ENCODE peak calls at places on chromosomes 13 and 19, in eight cellular contexts. H is HepG2, Y is H1, Z is transverse colon, R is breast epithelium, N is prostate gland, J is upper lobe of left lung, I is spleen. X is an unnamed sample.

GRCh38 chr13:108777421-108778420 is 148.3 kb downstream of the MYO16 start:
- DNase-seq in Y (no peak), Z (no peak), I (no peak), J (no peak), H (peak), N (no peak), R (no peak), X (no peak)

GRCh38 chr13:113093580-113094409 is 11.8 kb upstream of the F7 start:
- DNase-seq in N (no peak), I (peak), J (no peak), Y (no peak), H (no peak), Z (no peak), R (no peak), X (no peak)

GRCh38 chr13:20796791-20797513 is 23.2 kb upstream of the EEF1AKMT1 start:
- DNase-seq in Z (no peak), N (no peak), H (no peak), J (no peak), R (no peak), I (no peak), Y (no peak), X (no peak)

GRCh38 chr13:38743499-38743898 is 56.6 kb downstream of the FREM2 start:
- DNase-seq in Y (no peak), J (no peak), I (no peak), R (no peak), N (no peak), H (no peak), Z (no peak), X (no peak)

GRCh38 chr19:55836340-55836739 is at the start of gene NLRP4:
- DNase-seq in J (no peak), Y (no peak), N (no peak), R (no peak), Z (no peak), I (no peak), H (no peak), X (no peak)

GRCh38 chr13:41107584-41108014 is 25.0 kb downstream of the KBTBD6 start:
- DNase-seq in H (peak), R (no peak), I (no peak), Z (no peak), J (no peak), N (no peak), Y (peak), X (no peak)

GRCh38 chr13:64414381-64414780 is 2815.8 kb downstream of the PCDH9 start:
- DNase-seq in N (no peak), I (no peak), R (no peak), J (no peak), Z (no peak), H (no peak), Y (no peak), X (no peak)

GRCh38 chr19:12745166-12745897 is 6.3 kb upstream of the BEST2 start:
- DNase-seq in Y (no peak), J (no peak), R (no peak), H (no peak), N (no peak), Z (no peak), I (no peak), X (no peak)

GRCh38 chr13:106403280-106403679 is 132.2 kb downstream of the EFNB2 start:
- DNase-seq in R (no peak), N (no peak), I (no peak), Z (no peak), Y (no peak), J (no peak), H (no peak), X (no peak)

GRCh38 chr13:47168086-47168485 is 271.2 kb upstream of the HTR2A start:
- DNase-seq in Y (no peak), H (no peak), J (no peak), N (no peak), R (no peak), I (no peak), Z (no peak), X (no peak)

GRCh38 chr13:35190241-35190640 is 248.2 kb downstream of the NBEA start:
- DNase-seq in J (no peak), N (no peak), I (no peak), Y (no peak), Z (no peak), H (no peak), R (no peak), X (no peak)

GRCh38 chr19:41531438-41532311 is 44.3 kb upstream of the CEACAM21 start:
- DNase-seq in Y (no peak), Z (peak), N (peak), J (peak), I (peak), R (peak), H (no peak), X (no peak)

GRCh38 chr19:37763488-37763887 is 15.9 kb downstream of the ZNF573 start:
- DNase-seq in Y (no peak), R (no peak), N (no peak), H (no peak), J (no peak), Z (no peak), I (no peak), X (no peak)

GRCh38 chr19:16444273-16444597 is 27.5 kb downstream of the EPS15L1 start:
- DNase-seq in I (no peak), R (no peak), H (no peak), J (no peak), Y (no peak), N (no peak), Z (no peak), X (no peak)

GRCh38 chr13:35292329-35292728 is 184.2 kb downstream of the MAB21L1 start:
- DNase-seq in R (no peak), Z (no peak), Y (no peak), I (no peak), J (no peak), H (no peak), N (no peak), X (no peak)

GRCh38 chr13:26019881-26020535 is 31.8 kb downstream of the SHISA2 start:
- DNase-seq in J (no peak), N (no peak), H (no peak), Z (no peak), Y (peak), R (no peak), I (no peak), X (peak)

GRCh38 chr19:35959040-35959967 is 23.1 kb downstream of the LRFN3 start:
- DNase-seq in H (no peak), R (no peak), Z (peak), N (no peak), J (peak), Y (peak), I (peak), X (no peak)

GRCh38 chr13:48906200-48906599 is 69.5 kb upstream of the FNDC3A start:
- DNase-seq in H (no peak), Y (no peak), N (no peak), I (no peak), R (no peak), J (no peak), Z (no peak), X (no peak)

GRCh38 chr13:91797567-91797966 is 399.1 kb downstream of the GPC5 start:
- DNase-seq in J (no peak), I (no peak), N (no peak), H (no peak), Z (no peak), Y (no peak), R (no peak), X (no peak)

GRCh38 chr13:91792054-91792453 is 393.6 kb downstream of the GPC5 start:
- DNase-seq in J (no peak), R (no peak), Y (no peak), Z (no peak), I (no peak), N (no peak), H (no peak), X (no peak)
- TF ChIP-seq POLR2AphosphoS5 in J (no peak), R (no peak), Y (no peak), Z (no peak), I (no peak), N (no peak), H (no peak), X (no peak)

DNA sequence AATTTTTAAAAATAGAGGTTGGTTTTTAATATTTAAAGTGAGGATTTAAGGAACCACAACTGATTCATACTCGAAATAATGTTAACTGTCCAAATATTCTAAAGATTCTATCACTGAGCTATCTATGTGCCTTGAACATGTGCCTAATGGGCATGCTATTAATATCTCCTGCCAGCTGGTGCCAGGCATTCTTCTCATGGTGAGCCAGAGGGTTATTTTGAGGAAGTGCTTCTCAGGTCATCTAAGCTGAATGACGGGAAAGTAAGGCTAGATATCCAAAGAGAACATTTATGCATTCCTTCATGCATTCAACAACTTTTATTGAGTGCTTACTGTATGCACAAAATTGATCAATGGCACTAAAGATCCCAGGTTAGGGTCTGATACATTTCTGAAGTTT is 138.2 kb downstream of the PIBF1 start:
- DNase-seq in Z (no peak), H (no peak), N (no peak), J (no peak), I (no peak), R (no peak), Y (no peak), X (no peak)
- TF ChIP-seq POLR2AphosphoS5 in Z (no peak), H (no peak), N (no peak), J (no peak), I (no peak), R (no peak), Y (no peak), X (no peak)

GRCh38 chr19:47781590-47782318 is 3.3 kb downstream of the SELENOW start:
- DNase-seq in J (peak), I (no peak), R (peak), N (peak), H (no peak), Y (no peak), Z (no peak), X (no peak)
- TF ChIP-seq POLR2AphosphoS5 in J (no peak), I (no peak), R (no peak), N (peak), H (no peak), Y (no peak), Z (no peak), X (peak)

GRCh38 chr19:1253514-1254080 is 5.2 kb downstream of the MIDN start:
- DNase-seq in N (peak), J (peak), Z (peak), I (peak), R (no peak), Y (no peak), H (peak), X (no peak)
- TF ChIP-seq POLR2AphosphoS5 in N (peak), J (peak), Z (no peak), I (no peak), R (no peak), Y (no peak), H (peak), X (no peak)

GRCh38 chr19:49680473-49681351 is 3.6 kb downstream of the PRMT1 start:
- DNase-seq in H (peak), I (peak), Y (peak), N (peak), Z (peak), J (peak), R (peak), X (no peak)
- TF ChIP-seq POLR2AphosphoS5 in H (no peak), I (peak), Y (peak), N (peak), Z (no peak), J (no peak), R (no peak), X (peak)

GRCh38 chr19:21115430-21115829 is 26.4 kb upstream of the ZNF431 start:
- DNase-seq in I (no peak), J (no peak), Y (no peak), N (no peak), Z (no peak), H (no peak), R (no peak), X (no peak)
- TF ChIP-seq POLR2AphosphoS5 in I (no peak), J (no peak), Y (no peak), N (no peak), Z (no peak), H (no peak), R (no peak), X (no peak)

DNA sequence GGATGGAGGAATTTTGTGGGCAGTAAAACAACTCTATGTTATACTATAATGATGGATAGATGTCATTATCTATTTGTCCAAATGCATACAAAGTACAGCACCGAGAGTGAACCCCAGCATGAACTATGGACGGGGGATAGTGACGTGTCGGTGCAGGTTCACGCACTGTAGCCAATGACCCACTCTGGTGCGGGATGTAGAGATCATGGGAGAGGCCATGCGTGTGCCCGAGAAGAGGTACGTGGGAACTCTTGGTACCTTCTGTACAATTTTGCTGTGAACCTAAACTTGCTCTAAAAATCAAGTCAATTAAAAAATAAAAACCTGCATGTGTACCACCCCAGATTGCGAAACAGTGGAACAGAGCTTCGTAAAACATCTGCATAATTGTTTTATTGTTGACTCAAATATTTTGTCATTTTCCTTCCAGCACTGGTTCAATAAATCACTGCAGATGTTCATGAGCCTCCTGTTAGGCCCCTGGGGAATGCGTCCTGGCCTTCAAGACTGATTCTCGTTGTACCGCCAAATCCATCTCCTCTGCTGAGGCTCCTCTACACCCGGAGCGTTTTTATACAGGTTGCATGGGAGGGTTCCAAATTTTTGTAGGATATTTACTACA is 30.9 kb downstream of the COL4A1 start:
- DNase-seq in J (no peak), Z (no peak), N (no peak), R (no peak), H (no peak), I (no peak), Y (no peak), X (peak)
- TF ChIP-seq POLR2AphosphoS5 in J (no peak), Z (no peak), N (no peak), R (no peak), H (no peak), I (no peak), Y (no peak), X (no peak)

DNA sequence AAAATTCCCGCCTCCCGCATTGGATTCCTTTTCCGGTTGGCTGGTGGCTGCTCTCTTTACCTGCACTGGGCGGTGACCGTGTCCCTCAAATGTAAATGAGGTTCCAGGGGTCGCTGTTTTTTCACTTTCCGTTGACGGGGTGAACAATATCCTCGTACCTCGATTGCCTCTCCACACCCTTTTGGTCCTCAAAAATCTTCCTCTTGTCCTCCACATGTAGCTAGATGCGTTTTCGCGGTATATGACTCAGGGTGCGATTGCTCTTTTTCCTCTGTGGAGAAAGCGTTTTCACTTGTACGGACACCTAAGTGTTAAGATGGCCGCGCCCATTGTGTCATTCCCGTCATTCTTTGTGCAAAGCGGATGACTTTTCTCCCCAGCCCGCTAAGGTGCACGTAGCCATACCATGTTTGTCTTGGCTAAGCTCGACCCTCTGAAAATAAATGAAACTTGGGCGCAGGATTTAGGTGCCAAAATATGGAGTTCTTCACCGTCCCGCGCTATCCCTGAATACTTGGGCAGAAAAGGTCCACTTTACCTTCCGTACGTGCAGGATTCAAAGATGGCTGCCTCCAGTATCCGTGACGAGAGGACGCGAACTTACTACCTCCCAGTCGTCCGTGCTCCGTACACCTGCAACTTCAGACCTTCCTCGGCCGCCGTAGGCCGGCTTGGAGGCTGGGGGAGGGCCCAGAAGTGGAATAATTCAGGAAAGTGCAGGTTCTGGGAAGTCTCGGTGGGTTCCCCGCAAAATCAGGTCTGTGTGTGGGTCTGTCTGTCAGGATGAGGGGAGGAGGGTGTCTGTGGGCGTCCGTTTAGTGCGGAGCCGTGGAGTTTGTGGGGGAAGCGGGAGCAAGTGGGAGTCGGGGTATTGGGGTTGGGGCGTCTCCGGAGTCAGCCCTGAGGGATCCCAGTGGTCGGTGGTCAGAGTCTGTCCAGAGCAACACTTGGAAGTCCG is at the start of gene ZNF613:
- DNase-seq in N (peak), R (peak), H (peak), I (peak), J (peak), Y (peak), Z (peak), X (peak)
- TF ChIP-seq POLR2AphosphoS5 in N (peak), R (peak), H (peak), I (peak), J (peak), Y (no peak), Z (peak), X (peak)

GRCh38 chr19:1163934-1164683 is 10.0 kb downstream of the SBNO2 start:
- DNase-seq in J (no peak), N (no peak), I (peak), R (no peak), Z (no peak), Y (no peak), H (no peak), X (no peak)
- TF ChIP-seq POLR2AphosphoS5 in J (no peak), N (no peak), I (no peak), R (no peak), Z (no peak), Y (no peak), H (no peak), X (no peak)

GRCh38 chr19:33811246-33811645 is 14.6 kb downstream of the KCTD15 start:
- DNase-seq in Y (no peak), N (no peak), Z (no peak), J (no peak), H (no peak), R (no peak), I (peak), X (no peak)

GRCh38 chr19:33811736-33812387 is 15.2 kb downstream of the KCTD15 start:
- DNase-seq in R (no peak), H (no peak), N (no peak), I (peak), Y (no peak), Z (no peak), J (no peak), X (no peak)

GRCh38 chr19:33810821-33811220 is 14.2 kb downstream of the KCTD15 start:
- DNase-seq in Z (no peak), J (no peak), H (no peak), N (no peak), I (peak), Y (no peak), R (no peak), X (no peak)

GRCh38 chr19:33808399-33808798 is 11.7 kb downstream of the KCTD15 start:
- DNase-seq in H (no peak), J (no peak), Z (no peak), I (no peak), Y (no peak), R (no peak), N (no peak), X (no peak)

GRCh38 chr19:33809960-33810359 is 13.3 kb downstream of the KCTD15 start:
- DNase-seq in Y (no peak), H (no peak), R (no peak), J (no peak), N (no peak), Z (no peak), I (peak), X (no peak)
- TF ChIP-seq POLR2AphosphoS5 in Y (no peak), H (no peak), R (no peak), J (no peak), N (no peak), Z (no peak), I (peak), X (no peak)

X was measured in vagina.